ENCODE peak calls at places on chromosome 15, in four cellular contexts. L, H, T and R are unnamed samples.

GRCh38 chr15:25683911-25684310 is 179.2 kb downstream of the ATP10A start:
- DNase-seq in L (no peak), H (no peak), T (no peak), R (no peak)

GRCh38 chr15:63156708-63157065 is 590 bp downstream of the RPS27L start:
- DNase-seq in L (no peak), H (peak), T (peak), R (peak)

GRCh38 chr15:82315519-82316246 is 33.6 kb downstream of the GOLGA6L10 start:
- DNase-seq in L (no peak), H (no peak), T (no peak), R (no peak)

GRCh38 chr15:94844533-94845390 is 613.4 kb downstream of the MCTP2 start:
- DNase-seq in L (peak), H (peak), T (no peak), R (no peak)

GRCh38 chr15:25903024-25903581 is 40.0 kb upstream of the ATP10A start:
- DNase-seq in L (no peak), H (peak), T (no peak), R (no peak)

GRCh38 chr15:90816401-90817116 is 51.8 kb upstream of the FURIN start:
- DNase-seq in L (no peak), H (no peak), T (no peak), R (no peak)

GRCh38 chr15:62445244-62445643 is 280.2 kb upstream of the C2CD4B start:
- DNase-seq in L (no peak), H (no peak), T (no peak), R (no peak)

GRCh38 chr15:68567345-68567744 is 11.4 kb upstream of the CORO2B start:
- DNase-seq in L (no peak), H (no peak), T (no peak), R (no peak)

GRCh38 chr15:33934396-33934795 is 33.9 kb upstream of the CHRM5 start:
- DNase-seq in L (no peak), H (no peak), T (no peak), R (no peak)

GRCh38 chr15:76340198-76340801 is 3.7 kb downstream of the ISL2 start:
- DNase-seq in L (no peak), H (no peak), T (peak), R (peak)

GRCh38 chr15:63466378-63467192 is 37.8 kb upstream of the USP3 start:
- DNase-seq in L (no peak), H (peak), T (peak), R (peak)

GRCh38 chr15:26690778-26691177 is 82.1 kb downstream of the GABRB3 start:
- DNase-seq in L (no peak), H (no peak), T (no peak), R (no peak)

GRCh38 chr15:95994418-95994817 is 336.1 kb upstream of the NR2F2 start:
- DNase-seq in L (no peak), H (peak), T (no peak), R (no peak)

GRCh38 chr15:34754171-34754580 is 622 bp downstream of the GJD2 start:
- DNase-seq in L (no peak), H (no peak), T (no peak), R (no peak)

GRCh38 chr15:86906406-86906805 is 826.7 kb downstream of the AGBL1 start:
- DNase-seq in L (no peak), H (no peak), T (no peak), R (no peak)

GRCh38 chr15:43900964-43901363 is 74.2 kb downstream of the WDR76 start:
- DNase-seq in L (no peak), H (no peak), T (no peak), R (no peak)

GRCh38 chr15:70792171-70792573 is 28.8 kb upstream of the UACA start:
- DNase-seq in L (no peak), H (peak), T (no peak), R (no peak)

GRCh38 chr15:38335106-38335505 is 82.5 kb downstream of the SPRED1 start:
- DNase-seq in L (no peak), H (no peak), T (no peak), R (no peak)

GRCh38 chr15:88616240-88616639 is 4.9 kb upstream of the AEN start:
- DNase-seq in L (no peak), H (no peak), T (no peak), R (no peak)

GRCh38 chr15:38683382-38684242 is 119.0 kb upstream of the RASGRP1 start:
- DNase-seq in L (no peak), H (peak), T (peak), R (peak)

GRCh38 chr15:41513282-41514227 is at the start of gene LTK:
- DNase-seq in L (no peak), H (no peak), T (peak), R (peak)

GRCh38 chr15:35289029-35289617 is 204.0 kb upstream of the NANOGP8 start:
- DNase-seq in L (no peak), H (peak), T (peak), R (no peak)

GRCh38 chr15:78102741-78103140 is 10.4 kb downstream of the SH2D7 start:
- DNase-seq in L (peak), H (no peak), T (no peak), R (no peak)

DNA sequence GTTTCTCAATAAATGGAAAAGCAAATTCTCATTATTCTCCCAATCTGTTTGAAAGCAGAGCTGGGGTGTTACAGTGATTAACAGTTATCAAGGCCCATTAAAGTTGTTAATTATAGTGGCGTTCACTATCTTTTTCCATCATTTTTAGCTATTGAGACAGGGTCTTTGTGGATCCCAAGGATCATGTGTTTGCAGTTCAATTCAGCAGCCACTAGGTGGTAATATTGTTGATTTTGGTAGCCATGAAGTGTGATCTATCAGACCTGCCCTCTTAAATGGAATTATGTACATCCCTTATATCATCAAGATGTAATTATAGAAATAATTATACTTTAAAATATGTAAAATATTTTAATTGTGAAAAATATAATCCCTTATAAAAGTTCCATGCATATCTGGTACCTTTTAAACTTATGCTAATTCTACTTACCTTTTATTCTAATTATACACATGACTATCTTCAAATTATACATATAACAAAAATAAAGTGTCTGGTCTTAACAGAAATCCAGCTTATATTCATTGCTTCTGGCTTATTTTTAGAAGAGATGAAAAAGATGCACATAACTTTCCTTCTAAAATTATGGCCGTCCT is 126.4 kb downstream of the GREM1 start:
- DNase-seq in L (no peak), H (peak), T (peak), R (peak)
- TF ChIP-seq CTCF in L (peak), H (peak), T (peak), R (peak)

GRCh38 chr15:98805434-98806274 is 157.3 kb downstream of the IGF1R start:
- DNase-seq in L (no peak), H (no peak), T (no peak), R (no peak)
- TF ChIP-seq CTCF in L (no peak), H (peak), T (peak), R (no peak)

GRCh38 chr15:58565620-58566019 is 133.8 kb downstream of the LIPC start:
- DNase-seq in L (no peak), H (no peak), T (no peak), R (no peak)
- TF ChIP-seq CTCF in L (no peak), H (no peak), T (no peak), R (no peak)

GRCh38 chr15:31274496-31275330 is 51.9 kb upstream of the KLF13 start:
- DNase-seq in L (no peak), H (peak), T (no peak), R (no peak)

GRCh38 chr15:31271706-31272557 is 54.7 kb upstream of the KLF13 start:
- DNase-seq in L (peak), H (no peak), T (no peak), R (no peak)

GRCh38 chr15:31271224-31271635 is 55.4 kb upstream of the KLF13 start:
- DNase-seq in L (no peak), H (no peak), T (no peak), R (no peak)

GRCh38 chr15:31272558-31273257 is 53.9 kb upstream of the KLF13 start:
- DNase-seq in L (peak), H (no peak), T (no peak), R (no peak)

DNA sequence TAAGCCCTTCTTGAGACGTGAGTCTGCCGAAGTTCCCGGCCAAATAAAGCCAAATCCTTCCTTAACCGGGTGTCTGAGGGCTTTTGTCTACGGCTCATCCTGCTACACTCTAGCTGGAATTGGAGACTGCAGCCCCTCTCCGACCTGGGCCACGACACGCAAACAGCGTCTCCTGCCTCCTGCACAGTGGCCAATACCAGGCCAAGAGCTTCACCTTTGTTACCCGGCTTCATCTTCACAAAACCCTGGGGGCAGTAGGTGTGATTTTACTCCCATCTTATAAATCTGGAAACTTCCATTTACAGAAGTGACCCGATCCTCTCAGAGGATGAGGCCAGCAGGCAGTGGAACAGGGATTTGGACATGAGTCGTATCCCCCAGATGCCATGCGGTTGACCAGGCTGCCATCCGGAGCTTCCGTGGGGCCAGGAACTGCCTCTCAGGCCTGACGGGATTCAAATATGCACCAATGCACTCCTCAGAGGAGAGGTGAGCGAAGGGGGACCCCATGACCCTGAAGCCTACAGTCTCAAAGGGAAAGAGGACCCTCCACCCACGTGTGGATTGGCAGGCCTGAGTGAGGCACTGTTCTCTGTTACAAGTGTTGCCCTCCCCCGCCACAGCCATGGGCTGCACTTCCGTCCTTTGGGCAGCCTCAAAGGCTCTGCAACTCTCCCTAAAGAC is 53.2 kb upstream of the KLF13 start:
- DNase-seq in L (peak), H (no peak), T (no peak), R (no peak)
- TF ChIP-seq CTCF in L (no peak), H (no peak), T (no peak), R (no peak)